ENCODE peak calls at places on chromosomes 3 and 15, in four cellular contexts. D, O, B and U are unnamed samples.

GRCh38 chr3:197125601-197126000 is 96.0 kb upstream of the MELTF start:
- DNase-seq in D (no peak), O (no peak), B (no peak), U (no peak)

GRCh38 chr3:53134631-53135232 is 4.5 kb upstream of the RFT1 start:
- DNase-seq in D (peak), O (peak), B (peak), U (peak)

GRCh38 chr15:69059170-69059943 is 44.9 kb downstream of the NOX5 start:
- DNase-seq in D (peak), O (peak), B (peak), U (peak)

GRCh38 chr15:94414921-94415320 is 183.6 kb downstream of the MCTP2 start:
- DNase-seq in D (no peak), O (no peak), B (no peak), U (no peak)

GRCh38 chr3:197487911-197488391 is 67.8 kb downstream of the BDH1 start:
- DNase-seq in D (no peak), O (no peak), B (no peak), U (peak)

GRCh38 chr3:123658860-123659221 is 74.0 kb upstream of the HACD2 start:
- DNase-seq in D (no peak), O (no peak), B (no peak), U (no peak)

GRCh38 chr3:113776564-113776963 is 29.7 kb downstream of the ATP6V1A start:
- DNase-seq in D (no peak), O (no peak), B (no peak), U (no peak)

GRCh38 chr3:148240351-148240750 is 457.4 kb upstream of the AGTR1 start:
- DNase-seq in D (no peak), O (no peak), B (no peak), U (no peak)

GRCh38 chr3:192467230-192468186 is 259.8 kb downstream of the FGF12 start:
- DNase-seq in D (peak), O (peak), B (peak), U (peak)

GRCh38 chr3:39407259-39407629 is 724 bp downstream of the RPSA start:
- DNase-seq in D (no peak), O (no peak), B (no peak), U (peak)

GRCh38 chr3:61559108-61559731 is 2.2 kb upstream of the PTPRG start:
- DNase-seq in D (no peak), O (no peak), B (no peak), U (no peak)

GRCh38 chr3:136787226-136787793 is 31.6 kb upstream of the SLC35G2 start:
- DNase-seq in D (no peak), O (peak), B (no peak), U (peak)

GRCh38 chr3:71408903-71409302 is 174.6 kb downstream of the FOXP1 start:
- DNase-seq in D (no peak), O (no peak), B (no peak), U (no peak)

GRCh38 chr15:68346986-68347385 is 69.4 kb downstream of the FEM1B start:
- DNase-seq in D (no peak), O (no peak), B (no peak), U (no peak)

GRCh38 chr3:173659972-173660371 is 262.4 kb downstream of the NLGN1 start:
- DNase-seq in D (no peak), O (no peak), B (no peak), U (no peak)

GRCh38 chr3:73213906-73214305 is 152.4 kb downstream of the EBLN2 start:
- DNase-seq in D (no peak), O (no peak), B (no peak), U (no peak)

GRCh38 chr15:67458449-67458848 is 62.5 kb upstream of the C15orf61 start:
- DNase-seq in D (no peak), O (no peak), B (no peak), U (no peak)

GRCh38 chr15:91268510-91268909 is 168.5 kb downstream of the SV2B start:
- DNase-seq in D (peak), O (peak), B (peak), U (no peak)

GRCh38 chr3:24640330-24640877 is 145.8 kb upstream of the THRB start:
- DNase-seq in D (peak), O (peak), B (peak), U (peak)

GRCh38 chr3:184466413-184466960 is 86.6 kb downstream of the CHRD start:
- DNase-seq in D (no peak), O (peak), B (no peak), U (no peak)

GRCh38 chr15:77419050-77419835 is 661 bp downstream of the PEAK1 start:
- DNase-seq in D (peak), O (peak), B (no peak), U (no peak)

GRCh38 chr3:30751610-30752299 is 142.7 kb downstream of the GADL1 start:
- DNase-seq in D (peak), O (no peak), B (peak), U (peak)

GRCh38 chr3:56681963-56682457 is 1.1 kb downstream of the TASOR start:
- DNase-seq in D (no peak), O (no peak), B (no peak), U (no peak)

GRCh38 chr3:294581-294980 is 98.0 kb downstream of the CHL1 start:
- DNase-seq in D (no peak), O (no peak), B (no peak), U (no peak)

GRCh38 chr3:72973031-72973723 is 23.4 kb upstream of the PPP4R2 start:
- DNase-seq in D (no peak), O (no peak), B (no peak), U (peak)

GRCh38 chr3:127776347-127776746 is 46.0 kb downstream of the MGLL start:
- DNase-seq in D (no peak), O (no peak), B (no peak), U (no peak)
- TF ChIP-seq YY1 in D (no peak), O (no peak), B (no peak), U (no peak)

DNA sequence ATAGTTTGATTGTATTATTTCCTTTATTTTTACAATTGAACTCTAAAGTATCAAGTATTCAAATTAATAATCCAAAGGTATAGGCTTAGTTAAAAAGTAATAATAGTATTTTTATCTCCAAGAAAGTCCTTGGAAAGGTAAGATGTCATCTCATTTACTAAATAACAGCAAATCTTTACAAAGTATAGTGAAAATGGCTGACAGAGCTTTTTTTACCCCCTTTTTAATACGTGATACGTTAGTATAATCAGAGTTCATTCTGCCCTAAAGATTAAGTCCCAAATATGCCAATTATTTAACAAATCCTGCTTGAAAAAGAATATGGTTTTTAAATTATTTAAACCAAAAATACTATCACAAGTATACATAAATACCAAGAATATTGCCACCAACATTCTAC is 12.2 kb downstream of the CBLB start:
- DNase-seq in D (no peak), O (no peak), B (no peak), U (no peak)
- TF ChIP-seq YY1 in D (no peak), O (no peak), B (no peak), U (no peak)

GRCh38 chr3:4476507-4476906 is 9.4 kb upstream of the SUMF1 start:
- DNase-seq in D (no peak), O (no peak), B (no peak), U (no peak)
- TF ChIP-seq YY1 in D (no peak), O (no peak), B (no peak), U (no peak)

GRCh38 chr3:8840556-8840955 is 71.1 kb upstream of the OXTR start:
- DNase-seq in D (no peak), O (no peak), B (no peak), U (no peak)
- TF ChIP-seq YY1 in D (no peak), O (no peak), B (no peak), U (no peak)

DNA sequence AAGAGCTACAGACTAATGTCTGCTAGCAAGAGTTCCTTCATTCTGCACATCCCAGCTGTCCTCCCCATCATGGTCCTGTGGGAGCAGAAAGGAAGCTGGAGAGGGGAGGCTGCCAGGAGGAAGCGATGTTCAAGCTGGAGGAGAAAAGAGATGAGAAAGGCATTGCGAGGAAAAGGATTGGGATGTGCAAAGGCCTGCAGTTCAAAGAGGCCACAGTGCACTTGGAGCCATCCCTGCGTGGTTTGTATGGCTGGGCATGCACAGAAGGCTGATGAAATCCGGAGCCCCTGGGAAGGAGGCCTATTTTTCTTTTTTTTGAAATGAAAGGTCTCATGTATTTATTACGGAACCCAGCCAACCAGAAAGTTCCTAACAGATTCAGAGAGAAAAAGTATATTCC is 22.8 kb downstream of the AMOTL2 start:
- DNase-seq in D (no peak), O (no peak), B (no peak), U (no peak)
- TF ChIP-seq YY1 in D (no peak), O (no peak), B (no peak), U (no peak)

DNA sequence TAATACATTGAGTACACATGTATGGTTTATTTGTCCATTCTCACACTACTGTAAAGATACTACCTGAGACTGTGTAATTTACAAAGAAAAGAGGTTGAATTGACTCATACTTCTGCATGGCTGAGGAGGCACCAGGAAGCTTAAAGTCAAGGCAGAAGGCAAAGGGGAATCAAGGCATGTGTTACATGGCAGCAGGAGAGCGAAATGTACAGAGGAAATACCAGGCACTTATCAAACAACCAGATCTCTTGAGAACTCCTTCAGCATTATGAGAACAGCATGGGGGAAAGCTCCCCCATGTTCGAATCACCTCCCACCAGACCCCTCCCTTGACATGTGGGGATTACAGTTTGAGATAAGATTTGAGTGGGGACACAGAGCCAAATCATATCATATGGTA is 666.3 kb downstream of the ZBBX start:
- DNase-seq in D (no peak), O (no peak), B (no peak), U (no peak)
- TF ChIP-seq YY1 in D (no peak), O (no peak), B (no peak), U (no peak)